ENCODE peak calls at places on chromosomes 1 and 21, in seven cellular contexts. Q is MCF 10A; A is left ventricle myocardium inferior; C is kidney epithelial cell; F is stimulated activated CD4-positive, alpha-beta T cell treated with anti-CD3 and anti-CD28 coated beads, Interleukin-2, amount 100 ng/mL, for 48 hours; K is skeletal muscle cell; Y is NCI-H1092 treated with DMSO at 0.1 percent for 48 hours. P is an unnamed sample.

GRCh38 chr1:84089470-84090261 is 54.4 kb upstream of the PRKACB start:
- DNase-seq in Y (no peak), Q (peak), F (no peak), K (peak), C (no peak), A (no peak), P (no peak)

GRCh38 chr21:36859744-36860501 is 106.5 kb downstream of the HLCS start:
- DNase-seq in F (peak), Y (no peak), K (no peak), A (peak), C (no peak), Q (peak), P (peak)

GRCh38 chr1:198741744-198742143 is 102.9 kb downstream of the PTPRC start:
- DNase-seq in Y (no peak), Q (peak), A (no peak), F (no peak), C (no peak), K (no peak), P (no peak)

GRCh38 chr1:192224846-192225245 is 66.6 kb downstream of the RGS18 start:
- DNase-seq in A (no peak), K (no peak), F (no peak), Q (no peak), C (no peak), Y (no peak), P (no peak)

GRCh38 chr1:73800376-73800775 is 397.6 kb downstream of the LRRIQ3 start:
- DNase-seq in K (peak), A (no peak), F (no peak), Q (peak), Y (no peak), C (no peak), P (no peak)

GRCh38 chr1:205980182-205980830 is 22.9 kb downstream of the RAB7B start:
- DNase-seq in A (no peak), K (no peak), F (no peak), Q (no peak), C (no peak), Y (no peak), P (no peak)

GRCh38 chr21:44734026-44734745 is 22.8 kb upstream of the TSPEAR start:
- DNase-seq in F (no peak), Y (no peak), A (no peak), C (no peak), Q (peak), K (no peak), P (no peak)

GRCh38 chr1:46053734-46054133 is 78.7 kb downstream of the PIK3R3 start:
- DNase-seq in Q (no peak), Y (no peak), C (no peak), A (no peak), K (no peak), F (no peak), P (no peak)

GRCh38 chr1:228938248-228938891 is 203.1 kb downstream of the RHOU start:
- DNase-seq in K (no peak), A (no peak), F (no peak), Q (no peak), Y (no peak), C (no peak), P (peak)

GRCh38 chr1:58874757-58875755 is 91.2 kb upstream of the JUN start:
- DNase-seq in K (no peak), C (no peak), Y (peak), F (no peak), Q (no peak), A (peak), P (no peak)

P was measured in natural killer cell treated with Interleukin-12 subunit alpha and Interleukin-12 subunit beta and Interleukin-15 and Interleukin-18, amount 100 ng/mL, for 72 hours.